ENCODE peak calls at places on chromosomes 11 and 22, in eight cellular contexts. L is HepG2; T is mammary epithelial cell; O is MM.1S; Z is naive thymus-derived CD4-positive, alpha-beta T cell; R is SJSA1; W is A549; D is pancreas. H is an unnamed sample. For H3K4me1 and H3K9me3, the result is how much of the 10 kb centered on the place peaks cover.

GRCh38 chr22:24433001-24433867 is 5.8 kb downstream of the ADORA2A start:
- DNase-seq in T (no peak), O (no peak), L (no peak), W (no peak), Z (no peak), D (no peak), R (no peak), H (no peak)

GRCh38 chr11:117851852-117852251 is 24.6 kb downstream of the FXYD6 start:
- DNase-seq in D (no peak), O (no peak), L (no peak), Z (no peak), W (no peak), R (no peak), T (no peak), H (peak)

GRCh38 chr11:20088368-20089260 is 71.7 kb downstream of the DBX1 start:
- DNase-seq in T (no peak), O (peak), Z (no peak), L (no peak), D (no peak), W (no peak), R (no peak), H (no peak)

GRCh38 chr11:3106736-3107524 is 49.7 kb upstream of the CARS1 start:
- DNase-seq in O (no peak), L (no peak), D (no peak), R (no peak), T (no peak), W (no peak), Z (no peak), H (peak)

GRCh38 chr11:118605116-118605867 is 2.1 kb upstream of the PHLDB1 start:
- DNase-seq in W (no peak), O (no peak), R (no peak), T (no peak), D (no peak), Z (no peak), L (peak), H (no peak)

GRCh38 chr22:24969588-24970301 is 17.2 kb downstream of the KIAA1671 start:
- DNase-seq in D (no peak), W (no peak), L (peak), T (peak), O (no peak), Z (no peak), R (no peak), H (peak)

GRCh38 chr22:36467042-36467810 is 14.2 kb downstream of the TXN2 start:
- DNase-seq in L (no peak), Z (no peak), T (peak), D (peak), O (no peak), R (peak), W (no peak), H (peak)

GRCh38 chr11:119625206-119625988 is 103.6 kb downstream of the NECTIN1 start:
- DNase-seq in D (no peak), L (no peak), Z (no peak), T (no peak), R (no peak), O (no peak), W (no peak), H (no peak)

GRCh38 chr11:87198266-87198881 is 160.6 kb downstream of the TMEM135 start:
- DNase-seq in T (peak), R (no peak), D (no peak), W (no peak), Z (no peak), O (no peak), L (no peak), H (no peak)

GRCh38 chr11:87203907-87204602 is 166.3 kb downstream of the TMEM135 start:
- DNase-seq in W (no peak), D (no peak), Z (no peak), R (no peak), T (no peak), L (peak), O (no peak), H (no peak)
- H3K4me1 ChIP-seq in W (under half), D (under half), Z (under half), R (under half), T (under half), L (under half), O (under half), H (under half)

GRCh38 chr22:49284389-49284788 is 543.3 kb downstream of the BRD1 start:
- DNase-seq in W (no peak), T (no peak), O (no peak), L (no peak), Z (no peak), R (no peak), D (no peak), H (no peak)

GRCh38 chr22:49286236-49286760 is 541.4 kb downstream of the BRD1 start:
- DNase-seq in R (no peak), T (no peak), O (no peak), W (no peak), Z (no peak), L (no peak), D (no peak), H (no peak)

GRCh38 chr22:49281467-49282340 is 546.0 kb downstream of the BRD1 start:
- DNase-seq in Z (no peak), R (no peak), L (no peak), O (no peak), D (no peak), W (peak), T (no peak), H (no peak)

GRCh38 chr22:49284931-49285330 is 542.7 kb downstream of the BRD1 start:
- DNase-seq in L (no peak), D (no peak), O (no peak), Z (no peak), T (no peak), W (no peak), R (no peak), H (no peak)

DNA sequence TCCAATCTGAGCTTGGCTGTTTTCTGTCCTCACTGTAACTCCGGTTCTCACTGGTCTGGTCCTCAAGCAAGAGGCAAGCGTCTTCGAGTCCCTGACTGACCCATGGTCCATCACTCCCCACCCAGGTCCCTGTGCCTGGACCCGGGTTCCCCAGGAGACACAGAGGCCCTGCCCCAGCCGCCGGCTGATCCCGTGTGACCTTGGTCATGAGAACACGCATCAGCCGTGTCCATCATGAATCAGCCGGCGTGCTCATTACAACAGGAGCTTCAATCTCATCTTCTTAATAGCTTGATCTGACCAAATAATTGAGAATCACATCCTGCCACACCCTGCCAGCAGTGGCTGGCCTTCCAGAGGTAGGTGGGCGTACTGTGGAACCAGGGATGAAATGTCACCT is 545.1 kb downstream of the BRD1 start:
- DNase-seq in O (no peak), W (no peak), T (no peak), Z (no peak), L (no peak), D (no peak), R (no peak), H (no peak)
- H3K9me3 ChIP-seq in O (under half), W (under half), T (under half), Z (under half), L (under half), D (under half), R (under half), H (under half)

GRCh38 chr11:5500391-5500790 is 9.4 kb downstream of the UBQLN3 start:
- DNase-seq in Z (no peak), T (no peak), D (no peak), W (no peak), L (no peak), O (no peak), R (no peak), H (no peak)
- H3K4me1 ChIP-seq in Z (under half), T (under half), D (under half), W (under half), L (under half), O (under half), R (under half), H (under half)

GRCh38 chr22:47569389-47570299 is 807.2 kb downstream of the TBC1D22A start:
- DNase-seq in W (no peak), T (no peak), L (no peak), O (no peak), R (peak), D (no peak), Z (no peak), H (no peak)
- H3K9me3 ChIP-seq in W (under half), T (under half), L (under half), O (under half), R (under half), D (under half), Z (under half), H (under half)

DNA sequence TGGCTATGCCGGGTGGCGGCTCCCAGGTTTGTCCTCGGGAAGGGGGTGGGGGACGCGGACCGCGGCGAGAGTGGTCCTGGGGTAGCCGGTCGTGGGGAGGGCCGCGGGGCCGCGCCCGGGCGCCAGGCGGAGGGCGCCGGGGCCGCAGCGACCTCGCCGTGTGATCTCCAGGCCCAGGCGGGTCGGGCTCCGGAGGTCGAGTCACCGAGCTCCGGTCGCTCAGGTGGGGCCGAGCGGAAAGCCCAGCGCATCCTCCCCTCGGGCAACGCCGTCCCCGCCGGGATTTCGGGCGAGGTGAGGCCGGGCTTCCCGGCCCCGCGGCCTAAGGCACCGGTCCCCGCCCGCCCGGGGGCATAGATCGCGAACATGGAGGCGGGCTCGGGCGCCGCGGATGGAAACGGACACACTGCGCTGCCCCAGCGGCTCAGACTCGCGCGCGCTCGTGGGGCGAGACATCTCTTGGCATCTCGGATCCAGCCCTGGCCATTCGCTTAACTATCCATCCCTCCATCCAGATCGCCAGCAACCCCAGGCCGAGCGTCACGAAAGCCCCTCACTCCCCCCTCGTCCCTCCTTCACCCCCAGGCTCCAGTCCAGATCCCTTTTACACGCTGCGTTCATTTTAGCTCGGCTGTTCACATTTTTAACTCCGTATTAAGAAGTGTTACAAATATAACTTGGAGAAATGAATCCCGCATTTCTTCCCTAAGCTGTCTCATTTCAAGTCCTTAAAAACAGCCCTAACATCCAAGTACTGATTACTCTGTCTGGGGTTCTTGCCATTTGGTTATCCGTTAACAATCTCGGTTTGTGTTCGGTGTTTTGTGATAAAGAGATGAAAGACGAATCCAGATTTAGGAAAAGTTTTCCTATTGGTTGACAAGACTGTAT is 460 bp downstream of the ZC3H12C start:
- DNase-seq in D (peak), W (peak), Z (no peak), T (peak), R (peak), O (peak), L (peak), H (peak)
- H3K4me1 ChIP-seq in D (under half), W (under half), Z (under half), T (under half), R (under half), O (under half), L (under half), H (under half)

H was measured in right lobe of liver.